ENCODE peak calls at places on chromosome 17, in eight cellular contexts. F is K562, N is progenitor cell of endocrine pancreas, U is neural progenitor cell, O is GM23338, Q is choroid plexus epithelial cell, M is PC-9, J is GM13977. V is an unnamed sample.

GRCh38 chr17:44219636-44220210 is at the start of gene UBTF:
- DNase-seq in F (peak), U (peak), J (peak), N (peak), O (peak), M (peak), Q (peak), V (peak)

GRCh38 chr17:30263552-30264333 is 28.0 kb downstream of the BLMH start:
- DNase-seq in O (no peak), Q (peak), U (no peak), N (no peak), M (no peak), J (no peak), F (no peak), V (peak)

GRCh38 chr17:73544333-73544732 is 99.9 kb downstream of the SDK2 start:
- DNase-seq in U (no peak), J (no peak), F (no peak), Q (no peak), N (no peak), O (no peak), M (no peak), V (no peak)

GRCh38 chr17:31722251-31723056 is 136.6 kb downstream of the COPRS start:
- DNase-seq in F (no peak), U (no peak), Q (peak), J (no peak), N (no peak), M (no peak), O (no peak), V (peak)

GRCh38 chr17:57544834-57545463 is 200.2 kb downstream of the CCDC182 start:
- DNase-seq in M (no peak), Q (no peak), N (no peak), J (no peak), F (no peak), O (no peak), U (no peak), V (no peak)

GRCh38 chr17:39913989-39914388 is 4.4 kb downstream of the GSDMB start:
- DNase-seq in M (no peak), O (no peak), U (no peak), J (no peak), Q (no peak), F (no peak), N (no peak), V (no peak)

GRCh38 chr17:34613064-34614019 is 34.0 kb downstream of the TMEM132E start:
- DNase-seq in N (no peak), Q (no peak), O (peak), M (no peak), F (peak), U (peak), J (no peak), V (no peak)

GRCh38 chr17:45857977-45858708 is 13.5 kb downstream of the SPPL2C start:
- DNase-seq in J (no peak), F (no peak), O (peak), M (peak), Q (peak), N (peak), U (peak), V (peak)

GRCh38 chr17:17722081-17722905 is 41.0 kb downstream of the RAI1 start:
- DNase-seq in M (no peak), N (no peak), F (no peak), J (peak), O (peak), U (peak), Q (peak), V (no peak)

GRCh38 chr17:78272181-78272913 is 40.9 kb downstream of the TMEM235 start:
- DNase-seq in N (no peak), M (peak), F (peak), U (peak), O (peak), J (no peak), Q (peak), V (peak)

DNA sequence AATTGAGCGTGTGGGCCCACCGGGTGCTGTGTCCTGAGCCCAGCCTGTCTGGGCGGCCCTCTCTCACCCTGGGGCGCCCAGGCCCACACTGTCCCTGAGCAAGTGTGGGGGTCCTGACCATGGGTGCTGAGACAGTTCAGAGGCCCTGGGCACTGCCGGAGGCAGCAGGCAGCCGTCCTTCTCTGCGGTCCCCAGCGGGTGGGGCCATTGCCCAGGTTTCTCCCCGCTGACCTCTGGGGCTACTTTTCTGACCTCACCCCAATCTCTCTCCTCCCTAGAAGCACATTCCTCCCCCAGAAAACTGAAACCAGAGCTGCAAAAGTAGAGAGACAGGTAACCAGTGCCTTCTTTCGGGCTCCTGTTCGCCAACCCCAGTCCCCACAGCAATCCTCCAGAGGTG is 36.0 kb upstream of the PVALEF start:
- DNase-seq in N (no peak), Q (no peak), O (peak), F (no peak), M (no peak), U (peak), J (no peak), V (no peak)
- TF ChIP-seq CTCF in N (no peak), Q (peak), O (peak), F (peak), M (no peak), U (peak), J (no peak), V (peak)

GRCh38 chr17:60439501-60439900 is 17.2 kb downstream of the CHCT1 start:
- DNase-seq in U (no peak), Q (peak), N (no peak), J (peak), M (no peak), O (no peak), F (no peak), V (no peak)

DNA sequence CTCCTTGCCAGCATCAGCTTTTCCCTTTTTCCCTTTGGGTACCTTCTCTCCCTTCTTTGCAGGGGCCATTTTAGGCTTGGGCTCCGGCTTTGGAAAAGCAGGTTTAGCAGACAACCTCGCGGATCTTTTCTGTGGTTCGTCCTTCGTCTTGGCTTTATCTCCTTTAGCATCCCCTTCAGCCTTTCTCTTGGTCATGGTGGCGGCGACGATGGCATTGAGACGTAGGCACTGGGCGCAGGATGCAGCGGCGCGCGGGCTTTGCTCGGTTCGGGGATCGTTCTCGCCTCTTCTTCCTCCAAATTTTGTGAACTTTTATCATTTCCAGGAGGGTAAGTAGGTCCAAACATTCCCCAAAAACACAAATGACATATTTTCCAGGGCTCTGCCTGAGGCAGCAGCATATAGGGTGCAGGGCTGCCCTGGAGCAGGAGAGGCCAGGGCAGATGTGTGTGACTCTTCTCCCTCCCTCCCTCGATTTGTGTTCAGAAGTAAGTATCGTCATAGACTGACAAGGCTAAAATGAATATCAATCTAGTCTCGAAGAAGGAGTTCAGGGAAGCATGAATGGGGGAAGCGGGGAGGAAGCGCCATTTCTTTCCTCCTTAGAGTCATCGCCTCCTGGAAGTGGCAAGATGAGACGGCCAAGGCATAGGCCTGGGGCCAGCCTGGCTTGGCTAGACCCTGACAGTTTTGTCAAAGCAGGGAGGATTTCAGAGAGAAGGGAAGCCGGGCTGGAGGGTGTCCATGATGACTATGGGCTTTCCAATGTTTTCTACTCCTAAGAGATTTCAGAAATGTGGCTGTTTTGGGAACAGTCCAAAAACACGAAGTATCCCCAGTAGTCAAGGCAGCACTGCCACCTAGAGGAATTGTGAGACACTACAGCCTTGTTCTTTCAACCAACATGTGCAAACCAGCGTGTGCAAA is 13.2 kb downstream of the CHCT1 start:
- DNase-seq in U (peak), N (peak), O (peak), M (peak), Q (peak), J (peak), F (peak), V (peak)
- TF ChIP-seq CTCF in U (peak), N (peak), O (peak), M (peak), Q (peak), J (peak), F (peak), V (peak)

GRCh38 chr17:37574427-37574826 is 34.8 kb downstream of the SYNRG start:
- DNase-seq in J (no peak), F (no peak), M (no peak), U (no peak), O (no peak), N (no peak), Q (no peak), V (no peak)
- TF ChIP-seq CTCF in J (no peak), F (no peak), M (no peak), U (no peak), O (no peak), N (no peak), Q (no peak), V (no peak)

GRCh38 chr17:74647871-74648672 is 24.5 kb upstream of the CD300E start:
- DNase-seq in U (no peak), N (no peak), J (no peak), M (no peak), Q (no peak), F (no peak), O (no peak), V (no peak)

GRCh38 chr17:74645010-74645409 is 21.5 kb upstream of the CD300E start:
- DNase-seq in Q (no peak), M (no peak), O (no peak), U (no peak), N (no peak), F (no peak), J (no peak), V (no peak)

GRCh38 chr17:74644419-74644818 is 20.9 kb upstream of the CD300E start:
- DNase-seq in J (no peak), U (no peak), O (no peak), M (no peak), N (no peak), F (no peak), Q (no peak), V (no peak)

GRCh38 chr17:74643826-74644225 is 20.3 kb upstream of the CD300E start:
- DNase-seq in O (no peak), F (no peak), U (no peak), Q (no peak), N (no peak), J (no peak), M (no peak), V (no peak)

GRCh38 chr17:74646231-74646630 is 22.7 kb upstream of the CD300E start:
- DNase-seq in N (no peak), O (peak), Q (peak), F (peak), M (no peak), J (peak), U (no peak), V (peak)
- TF ChIP-seq CTCF in N (no peak), O (peak), Q (peak), F (peak), M (peak), J (peak), U (peak), V (peak)

GRCh38 chr17:50919321-50920040 is 53.3 kb upstream of the TOB1 start:
- DNase-seq in J (peak), N (peak), M (peak), Q (peak), O (peak), U (peak), F (peak), V (peak)
- TF ChIP-seq CTCF in J (no peak), N (no peak), M (no peak), Q (no peak), O (no peak), U (no peak), F (no peak), V (no peak)

GRCh38 chr17:5236871-5237540 is 2.3 kb upstream of the SCIMP start:
- DNase-seq in F (no peak), J (no peak), O (no peak), Q (no peak), N (no peak), U (no peak), M (no peak), V (no peak)

GRCh38 chr17:5241861-5242671 is 7.4 kb upstream of the SCIMP start:
- DNase-seq in U (no peak), Q (no peak), O (no peak), J (peak), F (no peak), M (no peak), N (no peak), V (no peak)

GRCh38 chr17:5234645-5235576 is at the start of gene SCIMP:
- DNase-seq in O (no peak), M (no peak), U (no peak), N (no peak), Q (no peak), J (no peak), F (no peak), V (no peak)

GRCh38 chr17:5238333-5238732 is 3.7 kb upstream of the SCIMP start:
- DNase-seq in J (no peak), F (no peak), U (no peak), M (no peak), O (no peak), N (no peak), Q (no peak), V (no peak)

GRCh38 chr17:5237541-5238016 is 2.9 kb upstream of the SCIMP start:
- DNase-seq in F (peak), M (peak), Q (peak), N (peak), J (peak), O (peak), U (peak), V (peak)
- TF ChIP-seq CTCF in F (peak), M (peak), Q (peak), N (peak), J (peak), O (peak), U (peak), V (peak)

GRCh38 chr17:54007855-54008254 is 185.1 kb downstream of the KIF2B start:
- DNase-seq in Q (no peak), U (no peak), F (no peak), M (no peak), N (no peak), J (no peak), O (peak), V (no peak)
- TF ChIP-seq CTCF in Q (no peak), U (peak), F (no peak), M (no peak), N (no peak), J (no peak), O (no peak), V (no peak)

GRCh38 chr17:27569884-27570577 is 61.0 kb upstream of the LGALS9 start:
- DNase-seq in Q (no peak), O (no peak), J (no peak), N (no peak), F (peak), U (no peak), M (no peak), V (no peak)

GRCh38 chr17:27570578-27570914 is 60.4 kb upstream of the LGALS9 start:
- DNase-seq in M (no peak), N (no peak), Q (no peak), F (no peak), U (no peak), J (no peak), O (no peak), V (no peak)

GRCh38 chr17:27568216-27568615 is 62.8 kb upstream of the LGALS9 start:
- DNase-seq in J (no peak), F (no peak), Q (no peak), U (no peak), O (no peak), M (no peak), N (no peak), V (no peak)

GRCh38 chr17:27568811-27569210 is 62.2 kb upstream of the LGALS9 start:
- DNase-seq in N (no peak), F (no peak), M (no peak), O (no peak), U (no peak), Q (no peak), J (no peak), V (no peak)

GRCh38 chr17:27569257-27569722 is 61.7 kb upstream of the LGALS9 start:
- DNase-seq in F (peak), O (peak), J (peak), Q (no peak), U (peak), N (no peak), M (peak), V (no peak)
- TF ChIP-seq CTCF in F (peak), O (peak), J (peak), Q (peak), U (peak), N (peak), M (peak), V (peak)

DNA sequence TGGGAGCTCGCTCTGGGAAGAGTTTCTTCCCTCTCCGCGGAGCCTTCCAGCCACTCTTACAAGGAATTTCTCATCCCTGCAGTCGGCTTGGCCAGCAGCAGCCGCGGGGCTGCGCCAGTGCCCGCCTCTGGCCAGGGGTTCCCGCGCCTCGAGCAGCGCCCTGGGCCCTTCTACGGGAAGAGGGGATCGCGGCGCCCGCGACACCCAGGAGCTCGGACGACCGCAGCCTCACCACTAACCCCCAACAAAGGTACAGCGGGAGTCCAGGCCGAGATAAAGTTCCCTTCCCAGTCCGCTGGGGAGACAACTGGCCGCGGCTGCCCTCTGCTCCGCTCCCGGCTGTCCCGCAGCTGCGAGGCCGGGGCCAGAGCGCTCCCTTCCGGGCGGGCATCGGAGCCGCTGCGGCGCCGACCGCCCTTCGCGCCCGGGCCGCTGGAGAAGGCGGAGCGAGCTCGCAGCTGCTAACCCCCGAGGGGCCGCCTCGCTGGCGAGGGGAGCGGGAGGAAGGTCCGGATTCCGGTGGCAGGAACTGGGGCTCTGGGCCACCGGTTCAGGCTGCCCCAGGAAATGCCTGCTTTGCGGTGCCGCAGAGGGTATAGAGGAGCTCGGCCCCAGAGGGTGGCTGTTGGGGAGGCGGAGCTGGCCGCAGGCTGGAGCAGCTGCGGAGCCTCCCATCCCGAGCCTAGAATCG is 3.6 kb upstream of the HS3ST3B1 start:
- DNase-seq in N (peak), Q (peak), U (peak), J (no peak), F (no peak), M (no peak), O (peak), V (no peak)
- TF ChIP-seq CTCF in N (peak), Q (peak), U (peak), J (no peak), F (no peak), M (no peak), O (peak), V (peak)

DNA sequence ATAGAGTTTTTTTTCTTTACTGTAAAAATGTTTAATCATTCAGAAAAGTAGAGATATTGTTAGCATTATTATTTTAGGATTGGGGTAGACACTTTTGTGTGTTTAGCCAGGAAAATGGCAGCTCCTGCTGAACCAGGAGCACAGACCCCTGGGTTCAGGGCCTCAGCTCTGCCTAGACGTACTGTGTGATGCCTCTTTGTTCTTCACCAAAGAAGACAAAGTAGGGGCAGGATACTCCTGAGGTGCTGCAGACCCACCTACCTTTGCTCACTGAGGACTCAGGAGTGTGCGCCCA is 105.0 kb downstream of the MRM1 start:
- DNase-seq in M (no peak), F (no peak), J (no peak), N (no peak), O (no peak), Q (no peak), U (no peak), V (no peak)
- TF ChIP-seq CTCF in M (peak), F (no peak), J (no peak), N (no peak), O (no peak), Q (no peak), U (no peak), V (no peak)